ENCODE peak calls at places on chromosome 20, in ten cellular contexts. V is left ventricle myocardium inferior, L is esophagus squamous epithelium, I is brain microvascular endothelial cell, A is epithelial cell of esophagus, Z is K562, R is mucosa of descending colon, Q is HCT116, M is dorsolateral prefrontal cortex, N is coronary artery. S is an unnamed sample.

GRCh38 chr20:35468671-35469334 is 13.4 kb downstream of the CEP250 start:
- DNase-seq in V (no peak), L (no peak), I (no peak), A (no peak), Z (no peak), R (no peak), Q (no peak), M (no peak), N (no peak), S (peak)

GRCh38 chr20:25399038-25399430 is 8.4 kb upstream of the ABHD12 start:
- DNase-seq in V (no peak), L (no peak), I (peak), A (peak), Z (peak), R (peak), Q (peak), M (no peak), N (no peak), S (no peak)

GRCh38 chr20:46011631-46012482 is 3.1 kb downstream of the MMP9 start:
- DNase-seq in V (peak), L (no peak), I (no peak), A (peak), Z (peak), R (peak), Q (peak), M (no peak), N (no peak), S (no peak)

GRCh38 chr20:45538209-45538798 is 978 bp downstream of the WFDC6 start:
- DNase-seq in V (no peak), L (no peak), I (no peak), A (peak), Z (no peak), R (no peak), Q (no peak), M (no peak), N (no peak), S (no peak)

GRCh38 chr20:33948480-33948879 is 45.2 kb upstream of the RALY start:
- DNase-seq in V (no peak), L (no peak), I (no peak), A (no peak), Z (no peak), R (no peak), Q (no peak), M (no peak), N (no peak), S (no peak)

GRCh38 chr20:47382746-47383145 is 26.2 kb upstream of the ZMYND8 start:
- DNase-seq in V (no peak), L (no peak), I (no peak), A (no peak), Z (no peak), R (no peak), Q (no peak), M (no peak), N (no peak), S (no peak)

GRCh38 chr20:6665621-6666345 is 101.7 kb upstream of the BMP2 start:
- DNase-seq in V (no peak), L (no peak), I (no peak), A (no peak), Z (no peak), R (no peak), Q (no peak), M (no peak), N (no peak), S (no peak)

GRCh38 chr20:8370774-8371173 is 238.7 kb downstream of the PLCB1 start:
- DNase-seq in V (no peak), L (no peak), I (no peak), A (no peak), Z (no peak), R (no peak), Q (no peak), M (no peak), N (no peak), S (no peak)

GRCh38 chr20:49595346-49595745 is 27.4 kb upstream of the PTGIS start:
- DNase-seq in V (no peak), L (no peak), I (no peak), A (no peak), Z (no peak), R (no peak), Q (no peak), M (no peak), N (no peak), S (no peak)

GRCh38 chr20:12638633-12639360 is 370.0 kb upstream of the SPTLC3 start:
- DNase-seq in V (no peak), L (no peak), I (no peak), A (no peak), Z (no peak), R (no peak), Q (no peak), M (no peak), N (no peak), S (no peak)

GRCh38 chr20:23753589-23753988 is 2.9 kb upstream of the CST1 start:
- DNase-seq in V (no peak), L (no peak), I (no peak), A (no peak), Z (no peak), R (no peak), Q (no peak), M (no peak), N (no peak), S (no peak)

GRCh38 chr20:53448875-53449274 is 144.8 kb downstream of the ZNF217 start:
- DNase-seq in V (no peak), L (no peak), I (no peak), A (no peak), Z (no peak), R (no peak), Q (no peak), M (no peak), N (no peak), S (no peak)

GRCh38 chr20:12241065-12241464 is 323.4 kb downstream of the BTBD3 start:
- DNase-seq in V (no peak), L (no peak), I (no peak), A (no peak), Z (no peak), R (no peak), Q (no peak), M (no peak), N (no peak), S (no peak)

GRCh38 chr20:55515831-55516230 is 489.5 kb downstream of the CBLN4 start:
- DNase-seq in V (no peak), L (no peak), I (no peak), A (peak), Z (no peak), R (no peak), Q (no peak), M (no peak), N (no peak), S (no peak)

GRCh38 chr20:29497261-29497671 is 1760.2 kb upstream of the DEFB115 start:
- DNase-seq in V (no peak), L (no peak), I (no peak), A (no peak), Z (peak), R (peak), Q (no peak), M (no peak), N (no peak), S (peak)

GRCh38 chr20:25043499-25044260 is 14.3 kb downstream of the ACSS1 start:
- DNase-seq in V (no peak), L (no peak), I (no peak), A (no peak), Z (no peak), R (no peak), Q (no peak), M (no peak), N (no peak), S (no peak)

GRCh38 chr20:38139919-38140753 is 24.9 kb downstream of the TGM2 start:
- DNase-seq in V (no peak), L (no peak), I (peak), A (no peak), Z (no peak), R (peak), Q (no peak), M (peak), N (peak), S (no peak)

GRCh38 chr20:23700931-23701330 is 12.1 kb upstream of the CST4 start:
- DNase-seq in V (no peak), L (no peak), I (no peak), A (no peak), Z (no peak), R (no peak), Q (no peak), M (no peak), N (peak), S (no peak)

GRCh38 chr20:49252556-49253350 is 25.1 kb downstream of the ZNFX1 start:
- DNase-seq in V (no peak), L (no peak), I (no peak), A (no peak), Z (no peak), R (no peak), Q (no peak), M (no peak), N (no peak), S (no peak)

GRCh38 chr20:48056218-48056617 is 270.9 kb upstream of the SULF2 start:
- DNase-seq in V (no peak), L (no peak), I (no peak), A (peak), Z (no peak), R (no peak), Q (no peak), M (no peak), N (no peak), S (no peak)

GRCh38 chr20:19767070-19767469 is 9.0 kb downstream of the RIN2 start:
- DNase-seq in V (no peak), L (no peak), I (no peak), A (peak), Z (no peak), R (no peak), Q (no peak), M (no peak), N (no peak), S (no peak)

GRCh38 chr20:62652894-62653305 is 10.6 kb downstream of the SLCO4A1 start:
- DNase-seq in V (no peak), L (no peak), I (no peak), A (no peak), Z (no peak), R (no peak), Q (no peak), M (no peak), N (no peak), S (no peak)

DNA sequence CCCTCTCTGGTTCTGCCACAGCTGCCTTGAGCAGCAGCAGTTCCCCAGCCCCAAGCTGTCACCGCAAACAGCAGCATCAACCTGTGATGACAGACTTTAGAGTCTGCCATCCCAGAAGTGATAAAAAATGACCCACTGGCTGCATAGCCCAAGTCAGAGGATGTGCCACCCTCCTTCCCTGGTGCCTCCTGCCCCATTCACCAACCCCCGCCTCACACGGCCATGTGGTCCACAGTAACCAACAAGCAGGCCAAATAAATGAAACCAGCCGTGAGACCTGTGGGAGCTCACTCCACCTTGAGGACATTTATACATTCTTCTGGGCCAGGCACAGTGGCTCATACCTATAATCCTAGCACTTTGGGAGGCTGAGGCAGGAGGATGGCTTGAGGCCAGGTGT is 98.2 kb downstream of the PRND start:
- DNase-seq in V (no peak), L (no peak), I (no peak), A (no peak), Z (no peak), R (no peak), Q (no peak), M (peak), N (no peak), S (no peak)
- H3K4me3 ChIP-seq in V (no peak), L (no peak), I (no peak), A (no peak), Z (no peak), R (no peak), Q (no peak), M (no peak), N (no peak), S (no peak)

GRCh38 chr20:574297-574942 is 30.8 kb upstream of the CSNK2A1 start:
- DNase-seq in V (peak), L (no peak), I (no peak), A (no peak), Z (no peak), R (no peak), Q (no peak), M (no peak), N (no peak), S (no peak)
- TF ChIP-seq CTCF in V (no peak), L (no peak), I (no peak), A (no peak), Z (no peak), R (no peak), Q (no peak), M (no peak), N (no peak), S (no peak)

GRCh38 chr20:61378694-61379093 is 126.6 kb downstream of the CDH4 start:
- DNase-seq in V (no peak), L (no peak), I (no peak), A (no peak), Z (no peak), R (no peak), Q (no peak), M (no peak), N (no peak), S (no peak)
- H3K4me3 ChIP-seq in V (no peak), L (no peak), I (no peak), A (no peak), Z (no peak), R (no peak), Q (no peak), M (no peak), N (no peak), S (no peak)

DNA sequence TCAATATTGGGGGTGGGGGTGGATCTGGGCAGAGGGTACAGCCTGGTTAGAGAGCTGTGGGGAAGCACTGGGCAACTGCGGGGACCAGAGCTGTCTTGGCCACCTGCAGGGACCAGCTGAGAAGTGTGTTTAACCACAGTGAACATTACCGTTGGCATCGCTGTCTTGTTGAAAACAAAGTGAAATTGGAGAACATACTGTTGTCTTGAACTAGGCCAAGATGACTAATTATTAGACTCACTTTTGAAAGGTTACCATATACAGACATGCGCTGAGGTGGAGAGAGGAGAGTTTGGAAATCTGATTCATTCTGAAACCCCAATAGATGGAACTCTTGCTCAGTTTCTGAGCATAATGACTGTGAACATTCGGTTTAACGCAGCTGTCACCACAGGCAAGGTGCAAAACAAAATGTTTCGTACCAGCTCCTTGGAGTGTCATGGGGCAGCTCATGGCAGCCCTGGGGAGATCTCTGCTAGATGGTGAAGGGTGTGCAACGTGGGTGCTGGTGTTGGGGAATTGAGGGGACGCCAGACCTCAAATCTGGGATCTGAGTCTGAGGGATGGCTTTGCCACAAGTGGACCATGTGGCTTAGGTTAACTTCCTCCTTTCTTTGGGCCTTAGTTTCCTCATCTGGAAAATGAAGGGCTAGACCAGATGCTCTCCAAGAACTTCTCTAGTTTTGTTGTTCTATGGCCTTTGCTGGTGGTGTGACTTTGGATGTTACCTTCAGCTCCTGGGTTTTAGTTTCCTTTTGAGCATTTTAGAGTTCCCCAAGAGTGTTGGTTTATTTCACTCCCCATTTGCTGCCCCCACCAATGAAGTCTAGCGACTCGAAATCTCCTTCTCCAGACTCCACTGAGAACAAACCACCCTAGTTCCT is 24.6 kb upstream of the GTSF1L start:
- DNase-seq in V (no peak), L (no peak), I (peak), A (peak), Z (no peak), R (no peak), Q (no peak), M (no peak), N (no peak), S (no peak)
- TF ChIP-seq CTCF in V (no peak), L (no peak), I (peak), A (no peak), Z (no peak), R (no peak), Q (no peak), M (no peak), N (no peak), S (no peak)

GRCh38 chr20:31712564-31713311 is 9.9 kb downstream of the BCL2L1 start:
- DNase-seq in V (peak), L (no peak), I (peak), A (peak), Z (no peak), R (peak), Q (peak), M (peak), N (peak), S (peak)
- H3K4me3 ChIP-seq in V (peak), L (peak), I (peak), A (no peak), Z (peak), R (no peak), Q (peak), M (peak), N (peak), S (peak)

GRCh38 chr20:58260006-58260405 is 31.6 kb upstream of the ANKRD60 start:
- DNase-seq in V (no peak), L (no peak), I (no peak), A (no peak), Z (no peak), R (no peak), Q (no peak), M (no peak), N (no peak), S (no peak)

GRCh38 chr20:58251979-58252591 is 23.6 kb upstream of the ANKRD60 start:
- DNase-seq in V (no peak), L (no peak), I (peak), A (peak), Z (peak), R (no peak), Q (peak), M (no peak), N (no peak), S (peak)

GRCh38 chr20:58256842-58257241 is 28.4 kb upstream of the ANKRD60 start:
- DNase-seq in V (no peak), L (no peak), I (no peak), A (no peak), Z (no peak), R (no peak), Q (no peak), M (no peak), N (no peak), S (no peak)

GRCh38 chr20:58254890-58255289 is 26.4 kb upstream of the ANKRD60 start:
- DNase-seq in V (no peak), L (no peak), I (no peak), A (no peak), Z (no peak), R (no peak), Q (no peak), M (no peak), N (no peak), S (no peak)

GRCh38 chr20:58256307-58256706 is 27.9 kb upstream of the ANKRD60 start:
- DNase-seq in V (no peak), L (no peak), I (no peak), A (no peak), Z (no peak), R (no peak), Q (no peak), M (no peak), N (no peak), S (no peak)
- TF ChIP-seq CTCF in V (no peak), L (no peak), I (no peak), A (no peak), Z (no peak), R (no peak), Q (no peak), M (no peak), N (no peak), S (no peak)

DNA sequence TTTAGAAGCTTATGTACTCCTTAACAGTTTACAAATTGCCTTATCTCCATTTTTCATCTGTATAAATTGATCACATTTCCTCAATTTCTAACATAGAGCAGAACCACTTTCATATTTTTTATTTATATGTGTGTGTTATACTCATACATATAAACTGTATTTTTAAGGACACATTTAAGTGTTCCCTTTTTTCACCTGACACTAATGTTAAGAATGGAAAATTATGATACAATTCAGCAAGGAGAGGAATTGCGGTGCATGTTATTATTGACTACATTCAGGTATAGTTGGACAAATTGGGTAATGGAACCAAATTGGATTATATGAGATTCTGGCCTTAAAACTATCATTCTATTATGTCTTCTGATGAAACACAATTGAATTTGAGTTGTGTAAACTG is 479.1 kb upstream of the FLRT3 start:
- DNase-seq in V (no peak), L (no peak), I (no peak), A (no peak), Z (no peak), R (no peak), Q (no peak), M (no peak), N (no peak), S (no peak)
- H3K4me3 ChIP-seq in V (no peak), L (no peak), I (no peak), A (no peak), Z (no peak), R (no peak), Q (no peak), M (no peak), N (no peak), S (no peak)